ENCODE peak calls at places on chromosomes 3 and 15, in four cellular contexts. I, P, O and H are unnamed samples.

GRCh38 chr3:63872135-63872924 is 8.7 kb downstream of the ATXN7 start:
- DNase-seq in I (peak; percentile 77), P (no peak), O (no peak), H (peak; percentile 87)

GRCh38 chr3:25604107-25604805 is 60.5 kb downstream of the TOP2B start:
- DNase-seq in I (peak; percentile 53), P (no peak), O (no peak), H (peak; percentile 66)

GRCh38 chr15:95086543-95087252 is 855.3 kb downstream of the MCTP2 start:
- DNase-seq in I (peak; percentile 16), P (no peak), O (no peak), H (peak; percentile 51)

GRCh38 chr15:99238849-99239248 is 10.5 kb downstream of the TTC23 start:
- DNase-seq in I (no peak), P (no peak), O (no peak), H (no peak)

GRCh38 chr15:76512971-76513370 is 176.4 kb downstream of the ISL2 start:
- DNase-seq in I (no peak), P (no peak), O (no peak), H (peak; percentile 1)

GRCh38 chr3:99213019-99213418 is 311.5 kb upstream of the DCBLD2 start:
- DNase-seq in I (no peak), P (no peak), O (no peak), H (no peak)

GRCh38 chr3:168457973-168458539 is 362.3 kb upstream of the GOLIM4 start:
- DNase-seq in I (no peak), P (no peak), O (no peak), H (no peak)

GRCh38 chr3:80051602-80051962 is 283.8 kb upstream of the ROBO1 start:
- DNase-seq in I (no peak), P (no peak), O (no peak), H (no peak)

GRCh38 chr3:3800685-3801509 is 1.7 kb downstream of the LRRN1 start:
- DNase-seq in I (peak; percentile 25), P (no peak), O (peak; percentile 33), H (no peak)

GRCh38 chr3:183098538-183099025 is 714 bp downstream of the MCCC1 start:
- DNase-seq in I (no peak), P (no peak), O (no peak), H (no peak)

GRCh38 chr15:92205255-92205739 is 188.4 kb upstream of the ST8SIA2 start:
- DNase-seq in I (no peak), P (peak; percentile 25), O (peak; percentile 9), H (no peak)

GRCh38 chr15:101391431-101391830 is 96.4 kb upstream of the SNRPA1 start:
- DNase-seq in I (no peak), P (no peak), O (no peak), H (no peak)

GRCh38 chr3:169929830-169930519 is 18.6 kb downstream of the SAMD7 start:
- DNase-seq in I (no peak), P (no peak), O (no peak), H (no peak)

GRCh38 chr3:11690863-11691833 is 47.4 kb upstream of the VGLL4 start:
- DNase-seq in I (peak; percentile 28), P (no peak), O (no peak), H (no peak)

GRCh38 chr3:195853930-195854478 is 42.3 kb upstream of the MUC4 start:
- DNase-seq in I (no peak), P (no peak), O (no peak), H (no peak)

GRCh38 chr3:132545471-132545870 is 51.6 kb upstream of the ACKR4 start:
- DNase-seq in I (no peak), P (no peak), O (no peak), H (peak; percentile 55)

GRCh38 chr3:181432992-181433391 is 278.7 kb upstream of the SOX2 start:
- DNase-seq in I (no peak), P (no peak), O (no peak), H (no peak)

GRCh38 chr3:195517030-195517429 is 26.1 kb downstream of the PPP1R2 start:
- DNase-seq in I (no peak), P (no peak), O (no peak), H (no peak)

GRCh38 chr3:143865302-143865701 is 17.0 kb upstream of the SLC9A9 start:
- DNase-seq in I (no peak), P (no peak), O (no peak), H (no peak)

GRCh38 chr3:73801444-73801843 is 176.7 kb upstream of the PDZRN3 start:
- DNase-seq in I (no peak), P (no peak), O (no peak), H (peak; percentile 24)

GRCh38 chr15:34951993-34952392 is 17.5 kb downstream of the AQR start:
- DNase-seq in I (peak; percentile 35), P (no peak), O (no peak), H (peak; percentile 73)

GRCh38 chr15:52109559-52110451 is 2.8 kb downstream of the BCL2L10 start:
- DNase-seq in I (no peak), P (no peak), O (no peak), H (no peak)

GRCh38 chr3:175310046-175310445 is 450.9 kb downstream of the NAALADL2 start:
- DNase-seq in I (no peak), P (no peak), O (no peak), H (no peak)

GRCh38 chr15:51708013-51708412 is 26.7 kb downstream of the SCG3 start:
- DNase-seq in I (no peak), P (no peak), O (no peak), H (no peak)

GRCh38 chr3:37590328-37591079 is 271.2 kb upstream of the CTDSPL start:
- DNase-seq in I (peak; percentile 36), P (no peak), O (no peak), H (no peak)

GRCh38 chr15:33200903-33201302 is 6.4 kb upstream of the FMN1 start:
- DNase-seq in I (no peak), P (no peak), O (no peak), H (no peak)

GRCh38 chr15:50968353-50968752 is 59.9 kb downstream of the AP4E1 start:
- DNase-seq in I (no peak), P (no peak), O (no peak), H (peak; percentile 2)

GRCh38 chr3:17261627-17262369 is 377.0 kb downstream of the PLCL2 start:
- DNase-seq in I (no peak), P (no peak), O (no peak), H (peak; percentile 14)

GRCh38 chr3:101940521-101940992 is 91.2 kb downstream of the NFKBIZ start:
- DNase-seq in I (peak; percentile 75), P (peak; percentile 53), O (no peak), H (peak; percentile 95)

GRCh38 chr15:58329781-58330467 is 101.9 kb upstream of the LIPC start:
- DNase-seq in I (no peak), P (no peak), O (no peak), H (no peak)

GRCh38 chr15:90103669-90104329 is 1.5 kb upstream of the IDH2 start:
- DNase-seq in I (no peak), P (no peak), O (no peak), H (no peak)

GRCh38 chr3:31275583-31275982 is 257.1 kb upstream of the STT3B start:
- DNase-seq in I (no peak), P (no peak), O (no peak), H (no peak)

GRCh38 chr15:43514241-43515057 is 3.0 kb upstream of the MAP1A start:
- DNase-seq in I (peak; percentile 58), P (peak; percentile 91), O (no peak), H (no peak)

GRCh38 chr3:143600762-143601161 is 247.5 kb downstream of the SLC9A9 start:
- DNase-seq in I (no peak), P (peak; percentile 58), O (no peak), H (no peak)

GRCh38 chr15:23035964-23036566 is 3.3 kb downstream of the TUBGCP5 start:
- DNase-seq in I (peak; percentile 74), P (peak; percentile 41), O (peak; percentile 75), H (peak; percentile 65)

GRCh38 chr15:50119063-50119700 is at the start of gene ATP8B4:
- DNase-seq in I (no peak), P (no peak), O (peak; percentile 18), H (no peak)

GRCh38 chr15:57019496-57020160 is 101.2 kb downstream of the TCF12 start:
- DNase-seq in I (peak; percentile 30), P (no peak), O (no peak), H (peak; percentile 37)

GRCh38 chr15:43930079-43930478 is 103.3 kb downstream of the WDR76 start:
- DNase-seq in I (peak; percentile 50), P (no peak), O (no peak), H (peak; percentile 68)

GRCh38 chr3:161069441-161070251 is 35.5 kb downstream of the B3GALNT1 start:
- DNase-seq in I (peak; percentile 59), P (peak; percentile 66), O (no peak), H (peak; percentile 87)